ENCODE peak calls at places on chromosomes 12 and 14, in four cellular contexts. One of them, this sample, is unnamed.

GRCh38 chr12:54239568-54239967 is 40.4 kb downstream of the CBX5 start:
- DNase-seq in OCI-LY7: no peak
- DNase-seq in MM.1S: no peak
- DNase-seq in HCT116: no peak
- DNase-seq in this sample: no peak

GRCh38 chr12:124763594-124763979 is 100.1 kb downstream of the SCARB1 start:
- DNase-seq in OCI-LY7: no peak
- DNase-seq in HCT116: no peak
- DNase-seq in MM.1S: no peak
- DNase-seq in this sample: no peak

GRCh38 chr12:56020437-56021189 is at the start of gene IKZF4:
- DNase-seq in OCI-LY7: no peak
- DNase-seq in MM.1S: no peak
- DNase-seq in HCT116: no peak
- DNase-seq in this sample: peak; percentile 80

GRCh38 chr12:21001778-21002177 is 129.2 kb upstream of the SLCO1B1 start:
- DNase-seq in OCI-LY7: no peak
- DNase-seq in HCT116: no peak
- DNase-seq in MM.1S: no peak
- DNase-seq in this sample: no peak

GRCh38 chr12:92408072-92408900 is 262.6 kb upstream of the BTG1 start:
- DNase-seq in HCT116: peak; percentile 40
- DNase-seq in MM.1S: peak; percentile 71
- DNase-seq in OCI-LY7: peak; percentile 81
- DNase-seq in this sample: peak; percentile 41

GRCh38 chr12:122106891-122107660 is 28.5 kb downstream of the MLXIP start:
- DNase-seq in HCT116: no peak
- DNase-seq in MM.1S: no peak
- DNase-seq in OCI-LY7: no peak
- DNase-seq in this sample: no peak

GRCh38 chr12:56385873-56386272 is 23.2 kb upstream of the APOF start:
- DNase-seq in OCI-LY7: no peak
- DNase-seq in HCT116: peak; percentile 3
- DNase-seq in MM.1S: no peak
- DNase-seq in this sample: no peak

GRCh38 chr14:92649934-92650545 is 98.4 kb downstream of the LGMN start:
- DNase-seq in HCT116: no peak
- DNase-seq in OCI-LY7: no peak
- DNase-seq in MM.1S: no peak
- DNase-seq in this sample: no peak

GRCh38 chr14:65723348-65723747 is 310.8 kb downstream of the FUT8 start:
- DNase-seq in HCT116: no peak
- DNase-seq in OCI-LY7: peak; percentile 55
- DNase-seq in MM.1S: peak; percentile 73
- DNase-seq in this sample: no peak

GRCh38 chr14:33794791-33795300 is 156.0 kb downstream of the EGLN3 start:
- DNase-seq in MM.1S: no peak
- DNase-seq in HCT116: no peak
- DNase-seq in OCI-LY7: no peak
- DNase-seq in this sample: no peak

GRCh38 chr12:12449533-12450025 is 92.7 kb downstream of the BORCS5 start:
- DNase-seq in OCI-LY7: no peak
- DNase-seq in HCT116: no peak
- DNase-seq in MM.1S: no peak
- DNase-seq in this sample: no peak

GRCh38 chr14:75009176-75009575 is 6.5 kb downstream of the EIF2B2 start:
- DNase-seq in MM.1S: no peak
- DNase-seq in OCI-LY7: no peak
- DNase-seq in HCT116: no peak
- DNase-seq in this sample: no peak

GRCh38 chr14:74886001-74886400 is 4.3 kb downstream of the DLST start:
- DNase-seq in MM.1S: no peak
- DNase-seq in HCT116: no peak
- DNase-seq in OCI-LY7: no peak
- DNase-seq in this sample: peak; percentile 71

DNA sequence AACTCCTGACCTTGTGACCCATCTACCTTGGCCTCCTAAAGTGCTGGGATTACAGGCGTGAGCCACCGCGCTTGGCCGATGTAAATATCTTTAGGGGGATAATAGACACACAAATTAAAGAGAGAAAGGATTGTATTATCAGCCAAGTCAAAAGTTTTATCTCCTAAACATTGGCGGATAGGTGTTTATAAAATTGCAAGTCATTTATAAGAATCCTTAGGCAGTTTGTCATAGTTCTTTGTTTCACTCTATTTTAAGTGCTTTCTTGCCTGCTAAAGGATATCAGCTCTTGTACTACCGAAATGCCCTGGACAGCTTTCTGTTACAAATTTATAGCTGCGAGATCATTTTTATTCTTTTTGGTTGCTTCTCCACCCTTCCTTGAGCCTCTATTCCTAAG is 106.2 kb downstream of the DIP2B start:
- DNase-seq in HCT116: no peak
- DNase-seq in MM.1S: no peak
- DNase-seq in OCI-LY7: no peak
- DNase-seq in this sample: no peak
- H3K79me2 ChIP-seq in HCT116: peaks cover 11% of the 10 kb centered on the region
- H3K79me2 ChIP-seq in MM.1S: no peaks in the 10 kb centered on the region
- H3K79me2 ChIP-seq in OCI-LY7: no peaks in the 10 kb centered on the region
- H3K79me2 ChIP-seq in this sample: peaks cover 21% of the 10 kb centered on the region

GRCh38 chr14:96802963-96803362 is 5.8 kb downstream of the VRK1 start:
- DNase-seq in OCI-LY7: no peak
- DNase-seq in HCT116: no peak
- DNase-seq in MM.1S: no peak
- DNase-seq in this sample: no peak

GRCh38 chr14:96805906-96806305 is 8.7 kb downstream of the VRK1 start:
- DNase-seq in HCT116: no peak
- DNase-seq in MM.1S: no peak
- DNase-seq in OCI-LY7: no peak
- DNase-seq in this sample: no peak

GRCh38 chr14:96804821-96805374 is 7.7 kb downstream of the VRK1 start:
- DNase-seq in MM.1S: no peak
- DNase-seq in HCT116: no peak
- DNase-seq in OCI-LY7: no peak
- DNase-seq in this sample: no peak

GRCh38 chr14:96801931-96802330 is 4.7 kb downstream of the VRK1 start:
- DNase-seq in OCI-LY7: no peak
- DNase-seq in MM.1S: no peak
- DNase-seq in HCT116: no peak
- DNase-seq in this sample: no peak

DNA sequence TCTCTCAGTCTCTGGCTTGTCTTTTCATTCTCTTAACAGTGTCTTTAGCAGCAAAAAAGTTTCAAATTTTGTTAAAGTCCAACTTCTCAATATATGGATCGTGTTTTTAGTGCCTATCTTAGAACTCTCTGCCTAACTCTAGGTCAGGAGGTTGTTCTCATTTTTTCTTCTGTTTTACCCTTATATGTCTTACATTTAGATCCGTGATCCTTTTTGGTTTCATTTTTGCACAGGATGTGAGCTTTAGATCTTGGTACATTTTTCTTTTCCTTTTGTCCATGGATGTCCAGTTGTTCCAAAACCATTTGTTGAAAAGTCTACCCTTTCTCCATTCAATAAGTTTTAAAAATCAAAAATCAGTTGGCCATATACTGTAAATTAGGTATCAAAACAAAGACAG is 6.8 kb downstream of the VRK1 start:
- DNase-seq in HCT116: no peak
- DNase-seq in MM.1S: no peak
- DNase-seq in OCI-LY7: no peak
- DNase-seq in this sample: no peak
- H2AFZ ChIP-seq in HCT116: no peak overlapping the region
- H2AFZ ChIP-seq in MM.1S: no peak overlapping the region
- H2AFZ ChIP-seq in OCI-LY7: no peak overlapping the region
- H2AFZ ChIP-seq in this sample: no peak overlapping the region

DNA sequence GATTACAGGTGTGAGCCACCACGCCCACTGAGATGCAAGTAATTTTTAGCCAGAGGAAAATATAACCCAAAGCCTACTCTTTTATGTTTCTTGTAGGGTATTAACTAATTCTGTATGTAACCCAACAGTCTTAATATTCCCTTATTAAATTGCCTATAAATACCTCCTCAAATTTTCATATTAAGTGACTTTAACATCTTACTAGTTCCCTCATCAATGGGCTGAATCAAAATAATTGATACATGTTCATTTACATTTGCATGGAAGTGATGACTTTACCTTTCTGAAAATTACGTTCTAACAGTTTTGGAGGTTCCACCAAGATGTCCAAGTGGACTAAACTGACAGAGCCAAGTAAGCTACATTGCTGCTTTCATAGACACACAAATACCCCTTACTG is 3.1 kb downstream of the SOS2 start:
- DNase-seq in MM.1S: no peak
- DNase-seq in HCT116: no peak
- DNase-seq in OCI-LY7: no peak
- DNase-seq in this sample: no peak
- H3K79me2 ChIP-seq in MM.1S: peaks cover 43% of the 10 kb centered on the region
- H3K79me2 ChIP-seq in HCT116: peaks cover 26% of the 10 kb centered on the region
- H3K79me2 ChIP-seq in OCI-LY7: peaks cover 57% of the 10 kb centered on the region
- H3K79me2 ChIP-seq in this sample: peaks cover 60% of the 10 kb centered on the region

GRCh38 chr12:18221726-18222125 is 39.6 kb upstream of the PIK3C2G start:
- DNase-seq in MM.1S: peak; percentile 24
- DNase-seq in HCT116: no peak
- DNase-seq in OCI-LY7: no peak
- DNase-seq in this sample: no peak
- H2AFZ ChIP-seq in MM.1S: peak overlapping the region; percentile 29
- H2AFZ ChIP-seq in HCT116: no peak overlapping the region
- H2AFZ ChIP-seq in OCI-LY7: no peak overlapping the region
- H2AFZ ChIP-seq in this sample: no peak overlapping the region

This sample was measured in neural progenitor cell.